ENCODE peak calls at places on chromosome 7, in seven cellular contexts. Y is left lung; D is CD4-positive, CD25-positive, alpha-beta regulatory T cell; K is mammary epithelial cell; E is sigmoid colon; N is Caco-2; C is endothelial cell of umbilical vein. Z is an unnamed sample.

GRCh38 chr7:131197920-131198610 is 129.6 kb upstream of the MKLN1 start:
- DNase-seq in E (no peak), N (no peak), D (no peak), K (peak; percentile 73), C (no peak), Y (no peak), Z (no peak)

GRCh38 chr7:44563171-44563679 is 10.5 kb downstream of the DDX56 start:
- DNase-seq in K (no peak), D (no peak), E (no peak), Y (no peak), N (no peak), C (no peak), Z (no peak)

GRCh38 chr7:92698237-92698841 is 108.1 kb upstream of the FAM133B start:
- DNase-seq in D (no peak), K (peak; percentile 77), Y (no peak), N (no peak), C (peak; percentile 95), E (no peak), Z (peak; percentile 37)

GRCh38 chr7:16669581-16669980 is 23.6 kb downstream of the BZW2 start:
- DNase-seq in D (no peak), N (no peak), Y (no peak), E (no peak), K (no peak), C (no peak), Z (no peak)

GRCh38 chr7:157023589-157023905 is 13.1 kb upstream of the MNX1 start:
- DNase-seq in Y (no peak), C (no peak), E (no peak), N (no peak), K (no peak), D (no peak), Z (no peak)

GRCh38 chr7:131026297-131027003 is 292.4 kb upstream of the KLF14 start:
- DNase-seq in C (no peak), D (no peak), K (peak; percentile 86), Y (no peak), N (no peak), E (no peak), Z (no peak)

GRCh38 chr7:179948-180694 is 12.2 kb upstream of the FAM20C start:
- DNase-seq in K (no peak), E (peak; percentile 67), C (no peak), Y (no peak), D (no peak), N (no peak), Z (no peak)

GRCh38 chr7:78176186-78176585 is 377.6 kb downstream of the PHTF2 start:
- DNase-seq in C (no peak), D (no peak), K (no peak), Y (no peak), N (no peak), E (no peak), Z (no peak)

GRCh38 chr7:51069411-51070083 is 247.1 kb downstream of the COBL start:
- DNase-seq in N (no peak), E (no peak), D (no peak), C (peak; percentile 92), Y (no peak), K (peak; percentile 78), Z (peak; percentile 49)

GRCh38 chr7:25860206-25860881 is 291.7 kb upstream of the NFE2L3 start:
- DNase-seq in D (no peak), Y (no peak), N (no peak), E (no peak), K (peak; percentile 65), C (peak; percentile 24), Z (no peak)

GRCh38 chr7:123647106-123647730 is 8.4 kb upstream of the LMOD2 start:
- DNase-seq in K (peak; percentile 58), N (no peak), E (no peak), D (no peak), C (no peak), Y (no peak), Z (no peak)

GRCh38 chr7:47119408-47119807 is 462.5 kb downstream of the TNS3 start:
- DNase-seq in K (no peak), Y (no peak), D (no peak), C (no peak), E (no peak), N (no peak), Z (no peak)

GRCh38 chr7:133702903-133703302 is 424.2 kb upstream of the LRGUK start:
- DNase-seq in E (no peak), Y (no peak), D (no peak), N (no peak), K (no peak), C (no peak), Z (no peak)

GRCh38 chr7:30027065-30027456 is 559 bp upstream of the FKBP14 start:
- DNase-seq in K (peak; percentile 77), N (no peak), D (peak; percentile 27), E (no peak), C (peak; percentile 72), Y (no peak), Z (peak; percentile 20)

GRCh38 chr7:30027915-30028748 is at the start of gene PLEKHA8:
- DNase-seq in D (peak; percentile 82), E (peak; percentile 93), N (peak; percentile 90), C (peak; percentile 88), K (peak; percentile 91), Y (peak; percentile 97), Z (peak; percentile 66)

GRCh38 chr7:30026229-30027064 is at the start of gene FKBP14:
- DNase-seq in Y (peak; percentile 93), E (peak; percentile 99), C (peak; percentile 98), N (peak; percentile 99), K (peak; percentile 99), D (peak; percentile 87), Z (peak; percentile 97)

GRCh38 chr7:30029696-30030095 is 1.5 kb downstream of the PLEKHA8 start:
- DNase-seq in E (no peak), C (no peak), D (no peak), K (peak; percentile 16), N (no peak), Y (no peak), Z (no peak)

GRCh38 chr7:30028749-30029635 is 780 bp downstream of the PLEKHA8 start:
- DNase-seq in Y (no peak), D (no peak), C (peak; percentile 75), K (peak; percentile 47), N (peak; percentile 72), E (peak; percentile 69), Z (peak; percentile 54)
- H3K4me1 ChIP-seq in Y (peaks cover 50% of the 10 kb centered on the region), D (peaks cover 42% of the 10 kb centered on the region), C (peaks cover 39% of the 10 kb centered on the region), K (peaks cover 24% of the 10 kb centered on the region), N (peaks cover 8% of the 10 kb centered on the region), E (peaks cover 58% of the 10 kb centered on the region), Z (no peaks in the 10 kb centered on the region)

DNA sequence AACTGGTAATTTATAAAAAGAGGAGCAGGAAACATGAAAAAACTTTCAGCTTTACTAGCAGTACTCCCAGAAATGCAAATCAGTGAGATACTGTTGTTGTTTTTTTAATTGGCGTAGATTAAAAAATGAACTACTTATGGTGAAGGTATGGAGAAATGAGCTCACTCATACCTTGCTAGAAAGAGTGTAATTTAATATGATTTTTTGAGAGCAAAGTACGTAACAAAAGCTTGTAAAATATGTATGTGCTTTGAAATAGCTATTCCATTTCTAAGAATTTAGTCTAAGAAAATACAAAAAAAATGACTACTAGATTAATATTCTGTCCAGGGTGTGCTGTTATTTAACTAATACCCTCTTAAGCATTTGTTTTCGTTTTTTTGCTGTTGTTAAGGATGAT is 5.5 kb downstream of the CUL1 start:
- DNase-seq in N (no peak), Y (no peak), D (no peak), E (no peak), K (no peak), C (no peak), Z (no peak)
- H3K4me1 ChIP-seq in N (peaks cover 53% of the 10 kb centered on the region), Y (peaks cover 80% of the 10 kb centered on the region), D (peaks cover 44% of the 10 kb centered on the region), E (peaks cover 90% of the 10 kb centered on the region), K (peaks cover 28% of the 10 kb centered on the region), C (peaks cover 20% of the 10 kb centered on the region), Z (peaks cover 6% of the 10 kb centered on the region)

GRCh38 chr7:55133630-55134392 is 115.0 kb downstream of the EGFR start:
- DNase-seq in Y (peak; percentile 81), D (no peak), K (peak; percentile 93), N (no peak), E (peak; percentile 79), C (peak; percentile 93), Z (no peak)
- H3K4me1 ChIP-seq in Y (peaks cover 56% of the 10 kb centered on the region), D (no peaks in the 10 kb centered on the region), K (peaks cover 73% of the 10 kb centered on the region), N (peaks cover 40% of the 10 kb centered on the region), E (peaks cover 56% of the 10 kb centered on the region), C (peaks cover 34% of the 10 kb centered on the region), Z (no peaks in the 10 kb centered on the region)

GRCh38 chr7:38873433-38873832 is 35.6 kb downstream of the VPS41 start:
- DNase-seq in Y (no peak), C (no peak), K (peak; percentile 11), D (no peak), E (no peak), N (no peak), Z (no peak)

GRCh38 chr7:38870147-38870546 is 38.8 kb downstream of the VPS41 start:
- DNase-seq in K (no peak), N (no peak), C (no peak), D (no peak), E (no peak), Y (no peak), Z (no peak)

GRCh38 chr7:38872202-38872601 is 36.8 kb downstream of the VPS41 start:
- DNase-seq in N (no peak), C (no peak), D (no peak), K (peak; percentile 5), Y (no peak), E (no peak), Z (no peak)
- H3K4me1 ChIP-seq in N (no peaks in the 10 kb centered on the region), C (no peaks in the 10 kb centered on the region), D (no peaks in the 10 kb centered on the region), K (no peaks in the 10 kb centered on the region), Y (no peaks in the 10 kb centered on the region), E (no peaks in the 10 kb centered on the region), Z (no peaks in the 10 kb centered on the region)

GRCh38 chr7:55517936-55518689 is 54.2 kb downstream of the VOPP1 start:
- DNase-seq in Y (no peak), D (no peak), E (no peak), N (no peak), K (no peak), C (no peak), Z (no peak)

GRCh38 chr7:55517191-55517633 is 55.1 kb downstream of the VOPP1 start:
- DNase-seq in E (no peak), C (no peak), Y (no peak), K (no peak), D (peak; percentile 23), N (no peak), Z (no peak)

GRCh38 chr7:55516399-55516798 is 55.9 kb downstream of the VOPP1 start:
- DNase-seq in D (no peak), Y (no peak), E (no peak), K (no peak), C (no peak), N (no peak), Z (no peak)

GRCh38 chr7:55520426-55521140 is 51.7 kb downstream of the VOPP1 start:
- DNase-seq in E (no peak), D (no peak), C (no peak), Y (no peak), N (no peak), K (no peak), Z (no peak)

DNA sequence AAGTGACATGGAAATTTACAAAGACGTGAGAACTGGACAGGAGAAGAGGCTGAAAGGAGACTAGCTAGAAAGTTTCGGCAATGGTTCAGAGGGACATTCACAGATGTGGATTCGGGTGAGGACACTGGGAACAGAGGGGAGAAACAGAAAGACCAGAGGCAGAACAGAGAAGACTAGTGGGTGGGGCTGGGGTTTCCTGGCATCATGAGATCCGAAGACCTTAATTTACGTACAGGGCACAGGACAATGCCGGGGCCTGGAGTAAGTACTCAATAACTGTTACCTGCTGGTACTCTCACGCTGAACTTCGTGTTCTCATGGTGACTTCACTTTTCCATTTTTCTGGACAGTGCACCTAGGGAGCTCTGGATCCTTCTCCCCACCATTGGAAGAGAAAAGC is 53.5 kb downstream of the VOPP1 start:
- DNase-seq in D (no peak), C (no peak), N (no peak), K (no peak), Y (no peak), E (no peak), Z (no peak)
- H3K4me1 ChIP-seq in D (peaks cover 46% of the 10 kb centered on the region), C (no peaks in the 10 kb centered on the region), N (no peaks in the 10 kb centered on the region), K (peaks cover 9% of the 10 kb centered on the region), Y (no peaks in the 10 kb centered on the region), E (peaks cover 23% of the 10 kb centered on the region), Z (no peaks in the 10 kb centered on the region)